ENCODE peak calls at places on chromosomes 2 and 18, in six cellular contexts. One of them, this sample, is unnamed.

GRCh38 chr2:67733517-67733916 is 329.3 kb downstream of the C1D start:
- DNase-seq in SK-N-SH: peak; percentile 54
- DNase-seq in K562: no peak
- DNase-seq in HepG2: peak; percentile 8
- DNase-seq in IMR-90: no peak
- DNase-seq in A549: peak; percentile 21
- DNase-seq in this sample: no peak

GRCh38 chr2:226256237-226256636 is 543.4 kb downstream of the IRS1 start:
- DNase-seq in IMR-90: peak; percentile 82
- DNase-seq in HepG2: no peak
- DNase-seq in A549: peak; percentile 1
- DNase-seq in SK-N-SH: no peak
- DNase-seq in K562: no peak
- DNase-seq in this sample: no peak

GRCh38 chr2:10163498-10164486 is 41.3 kb downstream of the RRM2 start:
- DNase-seq in SK-N-SH: peak; percentile 35
- DNase-seq in K562: no peak
- DNase-seq in HepG2: no peak
- DNase-seq in IMR-90: peak; percentile 24
- DNase-seq in A549: no peak
- DNase-seq in this sample: no peak

GRCh38 chr18:22468554-22468891 is 50.8 kb upstream of the CTAGE1 start:
- DNase-seq in IMR-90: no peak
- DNase-seq in A549: no peak
- DNase-seq in SK-N-SH: no peak
- DNase-seq in HepG2: no peak
- DNase-seq in K562: no peak
- DNase-seq in this sample: no peak

GRCh38 chr2:108460345-108461037 is 11.5 kb downstream of the GCC2 start:
- DNase-seq in IMR-90: no peak
- DNase-seq in A549: no peak
- DNase-seq in K562: no peak
- DNase-seq in HepG2: no peak
- DNase-seq in SK-N-SH: no peak
- DNase-seq in this sample: peak; percentile 60

GRCh38 chr18:57353940-57354461 is 1.6 kb downstream of the ST8SIA3 start:
- DNase-seq in K562: peak; percentile 45
- DNase-seq in IMR-90: peak; percentile 17
- DNase-seq in SK-N-SH: peak; percentile 77
- DNase-seq in HepG2: peak; percentile 2
- DNase-seq in A549: peak; percentile 3
- DNase-seq in this sample: no peak

GRCh38 chr2:184346338-184346862 is 251.9 kb upstream of the ZNF804A start:
- DNase-seq in HepG2: no peak
- DNase-seq in K562: no peak
- DNase-seq in SK-N-SH: no peak
- DNase-seq in IMR-90: no peak
- DNase-seq in A549: no peak
- DNase-seq in this sample: no peak

GRCh38 chr18:71942433-71942832 is 601.7 kb downstream of the CBLN2 start:
- DNase-seq in A549: no peak
- DNase-seq in K562: no peak
- DNase-seq in HepG2: no peak
- DNase-seq in SK-N-SH: no peak
- DNase-seq in IMR-90: no peak
- DNase-seq in this sample: no peak

GRCh38 chr2:201795608-201796477 is 10.5 kb upstream of the CDK15 start:
- DNase-seq in K562: peak; percentile 47
- DNase-seq in SK-N-SH: peak; percentile 77
- DNase-seq in HepG2: peak; percentile 26
- DNase-seq in A549: peak; percentile 67
- DNase-seq in IMR-90: peak; percentile 71
- DNase-seq in this sample: no peak

GRCh38 chr18:36162981-36163380 is 24.3 kb upstream of the MOCOS start:
- DNase-seq in IMR-90: peak; percentile 26
- DNase-seq in SK-N-SH: no peak
- DNase-seq in A549: no peak
- DNase-seq in HepG2: no peak
- DNase-seq in K562: no peak
- DNase-seq in this sample: no peak

GRCh38 chr2:673615-674318 is 3.4 kb downstream of the TMEM18 start:
- DNase-seq in SK-N-SH: no peak
- DNase-seq in IMR-90: peak; percentile 63
- DNase-seq in K562: no peak
- DNase-seq in HepG2: no peak
- DNase-seq in A549: no peak
- DNase-seq in this sample: no peak

GRCh38 chr18:76875390-76876330 is 53.3 kb downstream of the ZNF236 start:
- DNase-seq in A549: peak; percentile 8
- DNase-seq in SK-N-SH: peak; percentile 64
- DNase-seq in K562: peak; percentile 30
- DNase-seq in HepG2: peak; percentile 48
- DNase-seq in IMR-90: peak; percentile 43
- DNase-seq in this sample: no peak

GRCh38 chr18:78672862-78673446 is 306.7 kb upstream of the SALL3 start:
- DNase-seq in A549: no peak
- DNase-seq in K562: no peak
- DNase-seq in HepG2: no peak
- DNase-seq in SK-N-SH: no peak
- DNase-seq in IMR-90: no peak
- DNase-seq in this sample: no peak

GRCh38 chr2:182824056-182824758 is 42.2 kb downstream of the FRZB start:
- DNase-seq in K562: no peak
- DNase-seq in SK-N-SH: no peak
- DNase-seq in IMR-90: no peak
- DNase-seq in A549: no peak
- DNase-seq in HepG2: no peak
- DNase-seq in this sample: no peak

GRCh38 chr2:19933351-19933981 is 31.7 kb upstream of the TTC32 start:
- DNase-seq in A549: peak; percentile 64
- DNase-seq in SK-N-SH: no peak
- DNase-seq in HepG2: peak; percentile 74
- DNase-seq in IMR-90: peak; percentile 64
- DNase-seq in K562: no peak
- DNase-seq in this sample: peak; percentile 8

GRCh38 chr2:32489061-32489460 is 132.2 kb downstream of the BIRC6 start:
- DNase-seq in SK-N-SH: no peak
- DNase-seq in A549: no peak
- DNase-seq in IMR-90: no peak
- DNase-seq in K562: no peak
- DNase-seq in HepG2: no peak
- DNase-seq in this sample: no peak

GRCh38 chr2:8525582-8526402 is 156.1 kb upstream of the ID2 start:
- DNase-seq in SK-N-SH: peak; percentile 79
- DNase-seq in A549: no peak
- DNase-seq in IMR-90: peak; percentile 12
- DNase-seq in K562: peak; percentile 95
- DNase-seq in HepG2: peak; percentile 92
- DNase-seq in this sample: peak; percentile 90

GRCh38 chr2:106085441-106085911 is 108.6 kb downstream of the UXS1 start:
- DNase-seq in K562: no peak
- DNase-seq in A549: no peak
- DNase-seq in SK-N-SH: no peak
- DNase-seq in HepG2: peak; percentile 38
- DNase-seq in IMR-90: peak; percentile 39
- DNase-seq in this sample: no peak

GRCh38 chr2:98165516-98166071 is 78.6 kb downstream of the VWA3B start:
- DNase-seq in A549: no peak
- DNase-seq in HepG2: no peak
- DNase-seq in SK-N-SH: no peak
- DNase-seq in IMR-90: no peak
- DNase-seq in K562: no peak
- DNase-seq in this sample: no peak

GRCh38 chr18:31660763-31661162 is 23.6 kb downstream of the B4GALT6 start:
- DNase-seq in SK-N-SH: no peak
- DNase-seq in K562: no peak
- DNase-seq in HepG2: no peak
- DNase-seq in IMR-90: no peak
- DNase-seq in A549: no peak
- DNase-seq in this sample: no peak
- TF ChIP-seq SMC3 in SK-N-SH: no peak
- TF ChIP-seq SMC3 in K562: no peak
- TF ChIP-seq SMC3 in HepG2: no peak
- TF ChIP-seq SMC3 in IMR-90: no peak
- TF ChIP-seq SMC3 in A549: no peak
- TF ChIP-seq SMC3 in this sample: no peak

DNA sequence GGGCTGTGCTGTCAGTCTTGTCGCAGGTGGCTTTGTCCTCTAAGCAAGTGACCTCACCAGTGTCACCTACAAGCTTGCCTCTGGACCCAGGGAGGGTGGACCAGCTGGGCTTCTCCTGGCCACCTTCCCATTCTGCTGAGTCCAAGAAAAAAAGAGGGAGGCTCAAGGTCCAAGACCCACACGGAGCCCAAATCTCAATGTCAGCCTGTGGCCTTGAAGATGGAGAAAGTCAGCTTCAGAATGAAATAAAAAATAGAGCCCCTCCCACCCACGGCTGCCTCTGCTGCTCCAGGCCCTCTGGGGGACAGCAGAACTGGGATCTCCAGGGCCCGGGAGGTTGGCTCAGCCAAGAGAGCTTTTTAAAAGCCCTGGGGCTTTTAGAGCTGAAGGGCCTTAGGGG is 145.9 kb downstream of the TNS1 start:
- DNase-seq in A549: no peak
- DNase-seq in K562: no peak
- DNase-seq in IMR-90: no peak
- DNase-seq in HepG2: no peak
- DNase-seq in SK-N-SH: no peak
- DNase-seq in this sample: no peak
- TF ChIP-seq SMC3 in A549: no peak
- TF ChIP-seq SMC3 in K562: no peak
- TF ChIP-seq SMC3 in IMR-90: no peak
- TF ChIP-seq SMC3 in HepG2: no peak
- TF ChIP-seq SMC3 in SK-N-SH: no peak
- TF ChIP-seq SMC3 in this sample: no peak

DNA sequence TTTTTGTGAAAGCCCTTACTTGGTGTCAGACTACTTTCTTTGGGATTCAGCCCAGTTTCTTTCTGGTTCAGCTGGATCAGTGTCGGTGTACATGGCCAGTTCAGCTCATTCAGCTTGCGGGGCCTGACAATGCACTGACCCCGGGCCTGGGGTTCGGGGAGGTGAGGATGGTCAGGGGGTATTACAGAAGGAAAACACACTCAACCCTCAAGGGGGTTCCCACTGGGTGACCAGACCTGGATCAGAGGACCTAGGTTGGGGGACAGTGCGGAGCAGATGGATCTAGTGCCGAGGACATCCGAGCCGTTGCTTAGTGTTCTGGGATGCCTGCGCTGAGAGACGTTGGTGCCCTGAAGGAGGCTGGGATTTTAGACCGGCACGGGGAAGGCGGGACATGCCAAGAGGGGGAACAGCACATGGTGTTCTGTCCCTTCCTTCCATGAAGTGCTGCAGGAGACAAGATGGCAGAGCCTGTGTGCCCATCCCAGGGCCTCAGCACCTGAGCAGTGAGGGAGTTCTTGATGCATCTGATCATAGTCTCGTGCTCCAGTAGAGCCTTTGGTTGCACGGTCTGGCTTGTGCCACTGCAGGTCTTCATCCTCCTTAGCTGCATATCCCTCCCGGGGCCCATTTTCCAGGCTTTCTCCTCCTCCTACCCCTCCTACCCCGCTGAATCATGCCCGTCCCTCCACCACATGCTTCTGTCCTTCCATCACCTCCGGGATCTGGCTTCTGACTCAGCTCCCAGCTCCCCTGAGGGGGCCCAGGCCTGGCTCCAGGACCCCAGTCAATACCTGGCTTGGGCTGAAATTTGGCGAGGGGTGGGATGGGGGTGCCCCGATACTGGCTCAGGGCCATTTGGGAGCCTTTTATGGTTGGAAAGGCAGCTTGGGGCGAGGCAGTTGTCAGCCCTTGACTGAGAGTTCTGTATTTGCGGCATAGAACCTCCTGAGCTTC is 18.0 kb downstream of the SPEG start:
- DNase-seq in IMR-90: peak; percentile 95
- DNase-seq in HepG2: no peak
- DNase-seq in SK-N-SH: peak; percentile 63
- DNase-seq in K562: peak; percentile 34
- DNase-seq in A549: no peak
- DNase-seq in this sample: no peak
- TF ChIP-seq SMC3 in IMR-90: no peak
- TF ChIP-seq SMC3 in HepG2: no peak
- TF ChIP-seq SMC3 in SK-N-SH: no peak
- TF ChIP-seq SMC3 in K562: no peak
- TF ChIP-seq SMC3 in A549: no peak
- TF ChIP-seq SMC3 in this sample: no peak

DNA sequence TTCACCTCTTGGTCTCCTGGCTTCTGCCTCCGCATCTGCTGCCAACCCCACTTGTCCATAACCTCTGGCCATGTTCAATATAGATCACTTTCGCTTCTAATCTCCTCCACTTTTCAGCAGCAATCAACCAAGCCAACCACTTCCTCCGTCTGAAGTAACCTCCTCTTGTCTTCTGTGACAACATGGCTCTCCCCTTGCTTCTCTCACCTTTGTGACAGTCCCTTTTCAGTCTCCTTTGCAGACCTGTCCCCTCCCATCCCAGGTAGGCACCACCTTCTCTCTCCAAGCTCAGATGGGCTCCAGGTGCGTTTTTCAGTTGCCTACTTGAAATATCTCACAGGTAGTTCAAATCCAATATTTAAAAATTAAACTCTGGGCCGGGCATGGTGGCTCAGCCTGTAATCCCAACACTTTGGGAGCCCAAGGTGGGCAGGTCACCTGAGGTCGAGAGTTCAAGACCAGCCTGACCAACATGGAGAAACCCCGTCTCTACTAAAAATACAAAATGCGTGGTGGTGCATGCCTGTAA is 4.7 kb upstream of the PSD4 start:
- DNase-seq in IMR-90: no peak
- DNase-seq in SK-N-SH: no peak
- DNase-seq in HepG2: no peak
- DNase-seq in A549: no peak
- DNase-seq in K562: no peak
- DNase-seq in this sample: no peak
- TF ChIP-seq SMC3 in IMR-90: no peak
- TF ChIP-seq SMC3 in SK-N-SH: no peak
- TF ChIP-seq SMC3 in HepG2: no peak
- TF ChIP-seq SMC3 in A549: no peak
- TF ChIP-seq SMC3 in K562: no peak
- TF ChIP-seq SMC3 in this sample: no peak

GRCh38 chr18:7174359-7175107 is 56.4 kb upstream of the LRRC30 start:
- DNase-seq in IMR-90: no peak
- DNase-seq in K562: no peak
- DNase-seq in HepG2: peak; percentile 10
- DNase-seq in SK-N-SH: peak; percentile 36
- DNase-seq in A549: no peak
- DNase-seq in this sample: no peak
- TF ChIP-seq SMC3 in IMR-90: no peak
- TF ChIP-seq SMC3 in K562: no peak
- TF ChIP-seq SMC3 in HepG2: no peak
- TF ChIP-seq SMC3 in SK-N-SH: no peak
- TF ChIP-seq SMC3 in A549: no peak
- TF ChIP-seq SMC3 in this sample: no peak

GRCh38 chr18:34631567-34631966 is 78.5 kb upstream of the DTNA start:
- DNase-seq in HepG2: peak; percentile 80
- DNase-seq in SK-N-SH: no peak
- DNase-seq in IMR-90: no peak
- DNase-seq in A549: no peak
- DNase-seq in K562: no peak
- DNase-seq in this sample: no peak
- TF ChIP-seq SMC3 in HepG2: no peak
- TF ChIP-seq SMC3 in SK-N-SH: no peak
- TF ChIP-seq SMC3 in IMR-90: no peak
- TF ChIP-seq SMC3 in A549: no peak
- TF ChIP-seq SMC3 in K562: no peak
- TF ChIP-seq SMC3 in this sample: no peak

This sample was measured in GM12878.